ENCODE peak calls at places on chromosome 15, in five cellular contexts. S is glomerular endothelial cell; Y is NCI-H1092; Z is activated CD8-positive, alpha-beta memory T cell treated with anti-CD3 and anti-CD28 coated beads, Interleukin-2, amount 10 ng/mL, durations not matched to agents 7 days and 5 days; T is NCI-H345. E is an unnamed sample.

GRCh38 chr15:73930790-73931281 is 4.6 kb downstream of the LOXL1 start:
- DNase-seq in S (no peak), Y (no peak), T (no peak), Z (no peak), E (no peak)

GRCh38 chr15:22887157-22887951 is 48.9 kb downstream of the NIPA2 start:
- DNase-seq in T (no peak), Y (no peak), Z (no peak), S (no peak), E (no peak)

GRCh38 chr15:33021806-33022389 is 172.6 kb downstream of the FMN1 start:
- DNase-seq in Z (no peak), Y (peak), T (peak), S (peak), E (no peak)

GRCh38 chr15:46938169-46938568 is 779.1 kb upstream of the SEMA6D start:
- DNase-seq in Y (no peak), S (no peak), Z (no peak), T (no peak), E (no peak)

GRCh38 chr15:57025264-57025939 is 107.0 kb downstream of the TCF12 start:
- DNase-seq in Z (no peak), T (no peak), Y (no peak), S (no peak), E (no peak)

GRCh38 chr15:69067296-69067695 is 52.8 kb downstream of the NOX5 start:
- DNase-seq in Y (no peak), S (no peak), Z (no peak), T (no peak), E (no peak)

GRCh38 chr15:77533530-77533929 is 99.2 kb downstream of the LINGO1 start:
- DNase-seq in S (no peak), Z (no peak), Y (no peak), T (no peak), E (no peak)

GRCh38 chr15:32683906-32684584 is 33.8 kb upstream of the GREM1 start:
- DNase-seq in Y (no peak), T (no peak), Z (peak), S (no peak), E (no peak)

GRCh38 chr15:48062476-48062875 is 58.3 kb upstream of the SLC24A5 start:
- DNase-seq in S (no peak), Z (no peak), T (no peak), Y (peak), E (no peak)

GRCh38 chr15:44712108-44713005 is 1.0 kb downstream of the B2M start:
- DNase-seq in Z (peak), Y (peak), S (peak), T (peak), E (no peak)

GRCh38 chr15:71891026-71891425 is 80.7 kb downstream of the NR2E3 start:
- DNase-seq in Z (no peak), Y (no peak), T (no peak), S (no peak), E (no peak)

GRCh38 chr15:78418681-78419080 is 19.3 kb upstream of the IREB2 start:
- DNase-seq in T (no peak), Z (no peak), Y (no peak), S (no peak), E (no peak)

GRCh38 chr15:93932164-93932776 is 299.1 kb upstream of the MCTP2 start:
- DNase-seq in Y (no peak), T (no peak), Z (no peak), S (no peak), E (no peak)

GRCh38 chr15:96381463-96381862 is 51.0 kb downstream of the NR2F2 start:
- DNase-seq in S (no peak), Z (no peak), T (no peak), Y (no peak), E (no peak)

GRCh38 chr15:32993285-32993684 is 201.2 kb downstream of the FMN1 start:
- DNase-seq in T (no peak), Y (no peak), Z (no peak), S (no peak), E (no peak)

GRCh38 chr15:90884719-90885431 is 571 bp downstream of the FES start:
- DNase-seq in Z (no peak), S (no peak), T (no peak), Y (no peak), E (no peak)

GRCh38 chr15:78933187-78934062 is 11.4 kb downstream of the CTSH start:
- DNase-seq in S (no peak), Z (no peak), Y (no peak), T (no peak), E (no peak)

GRCh38 chr15:74635228-74635627 is 19.6 kb downstream of the CLK3 start:
- DNase-seq in T (peak), S (no peak), Z (peak), Y (no peak), E (no peak)

GRCh38 chr15:35481992-35482391 is 64.0 kb downstream of the DPH6 start:
- DNase-seq in S (no peak), Z (no peak), T (peak), Y (no peak), E (no peak)

GRCh38 chr15:91956026-91956723 is 102.7 kb downstream of the SLCO3A1 start:
- DNase-seq in S (no peak), Y (no peak), Z (no peak), T (no peak), E (no peak)

GRCh38 chr15:45386420-45386819 is 8.1 kb upstream of the GATM start:
- DNase-seq in Y (no peak), S (no peak), Z (no peak), T (no peak), E (no peak)

GRCh38 chr15:40346579-40347558 is 4.0 kb upstream of the PHGR1 start:
- DNase-seq in S (no peak), Z (no peak), Y (no peak), T (no peak), E (no peak)

GRCh38 chr15:48565560-48566482 is 79.7 kb downstream of the FBN1 start:
- DNase-seq in Z (no peak), S (no peak), T (no peak), Y (no peak), E (no peak)

GRCh38 chr15:38930851-38931572 is 366.4 kb upstream of the RASGRP1 start:
- DNase-seq in Z (no peak), S (no peak), Y (no peak), T (no peak), E (no peak)

E was measured in osteocyte.